ENCODE peak calls at places on chromosomes 5 and 9, in four cellular contexts. One of them, this sample, is unnamed.

GRCh38 chr9:6199596-6199995 is 16.0 kb upstream of the IL33 start:
- DNase-seq in K562: no peak
- DNase-seq in GM12878: no peak
- DNase-seq in HL-60: no peak
- DNase-seq in this sample: no peak

GRCh38 chr5:53378590-53379247 is 101.7 kb upstream of the FST start:
- DNase-seq in K562: no peak
- DNase-seq in GM12878: no peak
- DNase-seq in HL-60: no peak
- DNase-seq in this sample: no peak

GRCh38 chr9:86944974-86945867 is 2.1 kb downstream of the GAS1 start:
- DNase-seq in GM12878: no peak
- DNase-seq in K562: no peak
- DNase-seq in HL-60: no peak
- DNase-seq in this sample: no peak

GRCh38 chr5:149048806-149049205 is 14.1 kb downstream of the SH3TC2 start:
- DNase-seq in K562: no peak
- DNase-seq in HL-60: no peak
- DNase-seq in GM12878: no peak
- DNase-seq in this sample: no peak

GRCh38 chr9:4689687-4690104 is 10.3 kb downstream of the CDC37L1 start:
- DNase-seq in HL-60: no peak
- DNase-seq in K562: no peak
- DNase-seq in GM12878: peak; percentile 51
- DNase-seq in this sample: no peak

GRCh38 chr5:43190755-43191603 is 1.0 kb upstream of the NIM1K start:
- DNase-seq in HL-60: no peak
- DNase-seq in GM12878: no peak
- DNase-seq in K562: no peak
- DNase-seq in this sample: no peak

GRCh38 chr9:108331596-108331995 is 524.2 kb downstream of the ACTL7B start:
- DNase-seq in HL-60: no peak
- DNase-seq in GM12878: no peak
- DNase-seq in K562: no peak
- DNase-seq in this sample: no peak

GRCh38 chr9:32741706-32742105 is 41.6 kb upstream of the TMEM215 start:
- DNase-seq in HL-60: no peak
- DNase-seq in GM12878: no peak
- DNase-seq in K562: no peak
- DNase-seq in this sample: no peak

DNA sequence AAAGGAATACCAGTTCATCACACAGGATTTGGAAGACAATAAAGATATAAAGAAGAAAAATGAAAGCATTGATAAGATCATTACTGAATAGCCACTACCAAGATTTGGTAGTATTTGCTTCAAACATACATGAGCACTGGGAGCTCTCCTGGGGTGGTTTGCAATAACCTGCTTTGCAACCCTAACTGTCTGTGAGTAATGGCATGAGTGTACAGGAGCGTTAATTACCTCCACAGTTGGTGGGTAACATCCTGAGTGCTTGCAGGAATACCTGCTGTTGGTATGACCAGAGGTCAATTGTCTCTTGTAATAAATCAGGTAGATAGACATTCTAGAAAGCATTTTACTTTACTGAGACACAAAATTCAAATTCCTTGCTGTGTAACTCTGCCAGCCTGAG is 151.0 kb upstream of the ADCY2 start:
- DNase-seq in K562: no peak
- DNase-seq in GM12878: no peak
- DNase-seq in HL-60: no peak
- DNase-seq in this sample: no peak
- TF ChIP-seq SPI1 in K562: no peak
- TF ChIP-seq SPI1 in GM12878: no peak
- TF ChIP-seq SPI1 in HL-60: no peak
- TF ChIP-seq SPI1 in this sample: no peak

DNA sequence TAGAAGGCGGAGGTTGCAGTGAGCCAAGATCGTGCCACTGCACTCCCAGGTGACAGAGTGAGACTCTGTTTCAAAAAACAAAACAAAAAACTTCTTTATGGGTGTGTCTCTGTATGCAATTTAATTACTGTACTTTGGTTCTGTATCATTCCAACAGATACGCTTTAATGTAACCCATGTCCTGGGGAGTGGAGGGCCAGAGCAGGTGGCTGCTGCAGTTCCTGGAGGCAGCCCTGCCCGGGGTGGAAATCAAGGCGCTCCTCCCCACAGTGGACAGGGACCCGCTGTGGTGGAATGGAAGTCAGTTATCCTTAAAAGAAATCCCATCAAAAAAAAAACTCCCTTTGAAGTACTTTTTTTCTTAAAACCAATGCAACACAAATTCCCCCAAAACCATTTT is 1.9 kb downstream of the DAP start:
- DNase-seq in GM12878: no peak
- DNase-seq in HL-60: no peak
- DNase-seq in K562: no peak
- DNase-seq in this sample: no peak
- TF ChIP-seq POLR2AphosphoS5 in GM12878: no peak
- TF ChIP-seq POLR2AphosphoS5 in HL-60: no peak
- TF ChIP-seq POLR2AphosphoS5 in K562: no peak
- TF ChIP-seq POLR2AphosphoS5 in this sample: no peak

GRCh38 chr5:115625579-115626443 is at the start of gene TMED7:
- DNase-seq in GM12878: peak; percentile 95
- DNase-seq in HL-60: peak; percentile 96
- DNase-seq in K562: peak; percentile 99
- DNase-seq in this sample: peak; percentile 73

GRCh38 chr5:115626444-115626823 is 598 bp upstream of the TMED7 start:
- DNase-seq in K562: no peak
- DNase-seq in GM12878: no peak
- DNase-seq in HL-60: no peak
- DNase-seq in this sample: no peak

GRCh38 chr5:115627295-115627825 is 1.5 kb upstream of the TMED7 start:
- DNase-seq in GM12878: no peak
- DNase-seq in HL-60: no peak
- DNase-seq in K562: no peak
- DNase-seq in this sample: no peak

GRCh38 chr5:115623632-115624031 is 2.2 kb downstream of the TMED7 start:
- DNase-seq in HL-60: no peak
- DNase-seq in GM12878: no peak
- DNase-seq in K562: peak; percentile 57
- DNase-seq in this sample: no peak

GRCh38 chr5:115624994-115625393 is 842 bp downstream of the TMED7 start:
- DNase-seq in K562: peak; percentile 16
- DNase-seq in GM12878: no peak
- DNase-seq in HL-60: no peak
- DNase-seq in this sample: no peak
- TF ChIP-seq SPI1 in K562: no peak
- TF ChIP-seq SPI1 in GM12878: no peak
- TF ChIP-seq SPI1 in HL-60: no peak
- TF ChIP-seq SPI1 in this sample: no peak

GRCh38 chr5:160470437-160471341 is 49.0 kb downstream of the PTTG1 start:
- DNase-seq in K562: no peak
- DNase-seq in GM12878: no peak
- DNase-seq in HL-60: peak; percentile 35
- DNase-seq in this sample: no peak
- TF ChIP-seq POLR2AphosphoS5 in K562: no peak
- TF ChIP-seq POLR2AphosphoS5 in GM12878: peak; percentile 92
- TF ChIP-seq POLR2AphosphoS5 in HL-60: no peak
- TF ChIP-seq POLR2AphosphoS5 in this sample: peak; percentile 64

DNA sequence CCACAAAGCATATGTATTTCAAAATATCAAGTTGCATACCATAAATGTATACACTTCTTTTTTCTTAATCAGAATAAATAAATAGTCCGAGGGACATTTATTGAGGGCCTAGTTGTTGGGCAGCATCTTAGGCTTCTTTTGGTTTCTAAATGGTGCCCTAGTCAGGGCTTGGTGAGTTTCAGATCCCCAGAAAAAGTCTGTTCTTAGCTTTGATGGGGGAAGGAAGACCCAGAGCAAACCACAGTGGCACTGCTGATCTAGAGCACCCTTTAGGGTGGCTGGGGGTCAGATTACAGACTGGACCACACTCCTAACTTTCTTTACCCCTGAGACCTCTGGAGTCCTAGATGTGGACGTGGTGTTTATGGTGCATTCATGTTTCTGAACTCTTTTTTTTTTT is 97.8 kb downstream of the C9orf152 start:
- DNase-seq in HL-60: no peak
- DNase-seq in GM12878: peak; percentile 51
- DNase-seq in K562: no peak
- DNase-seq in this sample: no peak
- TF ChIP-seq SPI1 in HL-60: no peak
- TF ChIP-seq SPI1 in GM12878: peak; percentile 64
- TF ChIP-seq SPI1 in K562: no peak
- TF ChIP-seq SPI1 in this sample: peak; percentile 70

GRCh38 chr9:93220627-93221425 is 36.9 kb downstream of the WNK2 start:
- DNase-seq in HL-60: no peak
- DNase-seq in GM12878: no peak
- DNase-seq in K562: no peak
- DNase-seq in this sample: no peak

GRCh38 chr9:93218671-93219420 is 34.9 kb downstream of the WNK2 start:
- DNase-seq in HL-60: no peak
- DNase-seq in K562: no peak
- DNase-seq in GM12878: no peak
- DNase-seq in this sample: no peak

GRCh38 chr9:93217706-93218105 is 33.8 kb downstream of the WNK2 start:
- DNase-seq in HL-60: no peak
- DNase-seq in GM12878: no peak
- DNase-seq in K562: no peak
- DNase-seq in this sample: no peak

GRCh38 chr9:93218161-93218560 is 34.2 kb downstream of the WNK2 start:
- DNase-seq in K562: no peak
- DNase-seq in GM12878: no peak
- DNase-seq in HL-60: no peak
- DNase-seq in this sample: no peak

GRCh38 chr9:93219692-93220091 is 35.8 kb downstream of the WNK2 start:
- DNase-seq in GM12878: no peak
- DNase-seq in HL-60: no peak
- DNase-seq in K562: no peak
- DNase-seq in this sample: no peak
- TF ChIP-seq POLR2AphosphoS5 in GM12878: no peak
- TF ChIP-seq POLR2AphosphoS5 in HL-60: no peak
- TF ChIP-seq POLR2AphosphoS5 in K562: no peak
- TF ChIP-seq POLR2AphosphoS5 in this sample: no peak

GRCh38 chr5:62773460-62773859 is 194.8 kb downstream of the LRRC70 start:
- DNase-seq in HL-60: no peak
- DNase-seq in GM12878: no peak
- DNase-seq in K562: no peak
- DNase-seq in this sample: no peak

GRCh38 chr5:62762503-62762902 is 183.9 kb downstream of the LRRC70 start:
- DNase-seq in K562: no peak
- DNase-seq in HL-60: no peak
- DNase-seq in GM12878: no peak
- DNase-seq in this sample: no peak

GRCh38 chr5:62771331-62771730 is 192.7 kb downstream of the LRRC70 start:
- DNase-seq in K562: no peak
- DNase-seq in GM12878: no peak
- DNase-seq in HL-60: no peak
- DNase-seq in this sample: no peak

DNA sequence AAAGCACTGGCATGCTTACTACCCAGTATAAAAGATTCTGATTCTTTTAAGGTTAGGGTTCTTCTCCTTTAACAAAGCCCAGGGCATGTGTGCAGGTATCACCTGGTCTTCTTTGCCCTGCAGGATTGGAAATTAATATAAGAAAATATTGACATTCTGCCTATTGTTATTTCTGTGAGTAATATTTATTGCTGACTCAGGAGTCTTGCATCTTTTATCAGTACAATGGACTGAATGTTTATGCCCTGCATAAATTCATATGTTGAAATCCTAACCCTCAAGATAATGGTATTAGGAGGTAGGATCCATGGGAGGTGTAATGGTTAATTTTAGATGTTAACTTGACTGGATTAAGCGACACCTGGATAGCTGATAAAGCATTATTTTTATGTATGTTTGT is 189.0 kb downstream of the LRRC70 start:
- DNase-seq in HL-60: no peak
- DNase-seq in GM12878: no peak
- DNase-seq in K562: no peak
- DNase-seq in this sample: no peak
- TF ChIP-seq SPI1 in HL-60: no peak
- TF ChIP-seq SPI1 in GM12878: no peak
- TF ChIP-seq SPI1 in K562: no peak
- TF ChIP-seq SPI1 in this sample: no peak

DNA sequence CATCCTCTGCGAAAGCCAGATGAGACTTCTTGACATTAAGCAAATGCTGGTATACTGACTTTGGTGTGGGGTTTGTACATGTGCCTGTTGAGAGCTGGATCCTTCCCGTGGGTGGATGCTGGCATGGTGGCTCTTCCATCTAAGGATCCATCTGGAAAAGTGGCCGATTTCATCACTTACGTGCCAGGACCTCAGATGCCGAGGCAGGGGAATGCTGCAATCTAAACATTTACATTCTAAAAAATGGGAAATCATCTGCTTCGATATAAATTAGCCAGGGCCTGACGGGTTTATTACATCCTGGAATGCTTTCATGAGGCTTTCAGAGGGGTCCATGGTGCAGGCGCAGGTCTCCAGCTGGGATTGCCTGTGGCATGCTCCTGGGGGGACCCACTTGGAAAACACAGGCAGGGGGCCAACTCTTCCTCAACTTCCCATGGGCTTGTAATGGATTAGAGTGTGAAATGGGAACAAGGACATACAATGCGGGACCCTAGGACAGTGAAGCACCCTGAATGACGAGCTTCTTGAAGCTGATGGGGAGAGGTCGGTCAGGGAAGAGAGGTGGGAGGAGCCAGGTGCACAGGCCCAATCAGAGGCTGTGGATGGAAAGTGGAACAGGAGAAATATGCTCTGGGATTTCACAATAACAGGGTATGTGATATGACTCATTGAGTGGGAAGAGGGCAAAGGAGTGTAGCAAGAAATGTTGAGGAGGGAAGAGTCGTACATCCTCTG is 105.5 kb upstream of the PITX1 start:
- DNase-seq in GM12878: no peak
- DNase-seq in HL-60: peak; percentile 31
- DNase-seq in K562: peak; percentile 56
- DNase-seq in this sample: no peak
- TF ChIP-seq POLR2AphosphoS5 in GM12878: no peak
- TF ChIP-seq POLR2AphosphoS5 in HL-60: no peak
- TF ChIP-seq POLR2AphosphoS5 in K562: no peak
- TF ChIP-seq POLR2AphosphoS5 in this sample: no peak

GRCh38 chr5:133685402-133686018 is 73.2 kb upstream of the FSTL4 start:
- DNase-seq in K562: no peak
- DNase-seq in HL-60: no peak
- DNase-seq in GM12878: no peak
- DNase-seq in this sample: no peak

GRCh38 chr5:133690746-133691145 is 78.4 kb upstream of the FSTL4 start:
- DNase-seq in K562: no peak
- DNase-seq in GM12878: no peak
- DNase-seq in HL-60: no peak
- DNase-seq in this sample: no peak

GRCh38 chr5:133687212-133688051 is 75.1 kb upstream of the FSTL4 start:
- DNase-seq in HL-60: no peak
- DNase-seq in GM12878: no peak
- DNase-seq in K562: peak; percentile 31
- DNase-seq in this sample: no peak

GRCh38 chr5:133686566-133686965 is 74.2 kb upstream of the FSTL4 start:
- DNase-seq in K562: no peak
- DNase-seq in GM12878: no peak
- DNase-seq in HL-60: no peak
- DNase-seq in this sample: no peak

GRCh38 chr5:133688386-133688785 is 76.0 kb upstream of the FSTL4 start:
- DNase-seq in HL-60: no peak
- DNase-seq in GM12878: no peak
- DNase-seq in K562: no peak
- DNase-seq in this sample: no peak
- TF ChIP-seq SPI1 in HL-60: no peak
- TF ChIP-seq SPI1 in GM12878: no peak
- TF ChIP-seq SPI1 in K562: no peak
- TF ChIP-seq SPI1 in this sample: no peak

This sample was measured in GM12891.